ENCODE peak calls at places on chromosome 2, in five cellular contexts. F is neuronal stem cell, V is H9, X is H1, M is trophoblast cell. Q is an unnamed sample.

GRCh38 chr2:62774555-62775366 is 69.2 kb downstream of the EHBP1 start:
- DNase-seq in F (peak), V (no peak), X (no peak), M (peak), Q (peak)

GRCh38 chr2:68428132-68428531 is 39.0 kb downstream of the FBXO48 start:
- DNase-seq in F (no peak), V (no peak), X (no peak), M (no peak), Q (no peak)

GRCh38 chr2:217685255-217685605 is 317.6 kb downstream of the TNS1 start:
- DNase-seq in F (no peak), V (no peak), X (no peak), M (peak), Q (peak)

GRCh38 chr2:80304522-80304878 is at the start of gene LRRTM1:
- DNase-seq in F (no peak), V (no peak), X (no peak), M (no peak), Q (no peak)

GRCh38 chr2:12131975-12132374 is 385.5 kb downstream of the LPIN1 start:
- DNase-seq in F (no peak), V (no peak), X (no peak), M (no peak), Q (peak)

GRCh38 chr2:101125374-101125773 is 25.8 kb downstream of the TBC1D8 start:
- DNase-seq in F (no peak), V (no peak), X (no peak), M (peak), Q (peak)

GRCh38 chr2:43368483-43369385 is 142.3 kb upstream of the ZFP36L2 start:
- DNase-seq in F (no peak), V (no peak), X (no peak), M (no peak), Q (no peak)

GRCh38 chr2:238238311-238238765 is 1.5 kb downstream of the HES6 start:
- DNase-seq in F (no peak), V (no peak), X (no peak), M (no peak), Q (no peak)

GRCh38 chr2:144277622-144278354 is 242.1 kb downstream of the ZEB2 start:
- DNase-seq in F (no peak), V (no peak), X (no peak), M (no peak), Q (no peak)

GRCh38 chr2:9138507-9139085 is 68.0 kb upstream of the ASAP2 start:
- DNase-seq in F (peak), V (peak), X (no peak), M (no peak), Q (peak)

GRCh38 chr2:30177861-30178465 is 31.2 kb downstream of the YPEL5 start:
- DNase-seq in F (no peak), V (no peak), X (no peak), M (no peak), Q (no peak)

GRCh38 chr2:234879671-234880455 is 72.0 kb upstream of the SH3BP4 start:
- DNase-seq in F (no peak), V (peak), X (no peak), M (no peak), Q (peak)

GRCh38 chr2:6359964-6360363 is 505.7 kb downstream of the CMPK2 start:
- DNase-seq in F (no peak), V (no peak), X (no peak), M (no peak), Q (no peak)

GRCh38 chr2:127355407-127356008 is 32.3 kb downstream of the MAP3K2 start:
- DNase-seq in F (no peak), V (no peak), X (no peak), M (peak), Q (peak)

GRCh38 chr2:186559370-186559769 is 30.5 kb upstream of the ITGAV start:
- DNase-seq in F (no peak), V (no peak), X (no peak), M (no peak), Q (no peak)

GRCh38 chr2:194564422-194564821 is 1092.6 kb upstream of the SLC39A10 start:
- DNase-seq in F (no peak), V (no peak), X (no peak), M (no peak), Q (no peak)

GRCh38 chr2:12050381-12050780 is 303.9 kb downstream of the LPIN1 start:
- DNase-seq in F (no peak), V (no peak), X (no peak), M (no peak), Q (peak)

GRCh38 chr2:199946836-199947235 is 8.5 kb downstream of the TYW5 start:
- DNase-seq in F (no peak), V (no peak), X (no peak), M (no peak), Q (no peak)

GRCh38 chr2:96138146-96139145 is at the start of gene ASTL:
- DNase-seq in F (no peak), V (peak), X (peak), M (peak), Q (peak)

GRCh38 chr2:224843141-224843540 is 127.0 kb upstream of the CCDC195 start:
- DNase-seq in F (no peak), V (no peak), X (no peak), M (no peak), Q (peak)

GRCh38 chr2:1628893-1629292 is 115.4 kb downstream of the PXDN start:
- DNase-seq in F (no peak), V (no peak), X (no peak), M (no peak), Q (peak)
- H2BK12ac ChIP-seq in F (no peak), V (no peak), X (no peak), M (no peak), Q (no peak)

DNA sequence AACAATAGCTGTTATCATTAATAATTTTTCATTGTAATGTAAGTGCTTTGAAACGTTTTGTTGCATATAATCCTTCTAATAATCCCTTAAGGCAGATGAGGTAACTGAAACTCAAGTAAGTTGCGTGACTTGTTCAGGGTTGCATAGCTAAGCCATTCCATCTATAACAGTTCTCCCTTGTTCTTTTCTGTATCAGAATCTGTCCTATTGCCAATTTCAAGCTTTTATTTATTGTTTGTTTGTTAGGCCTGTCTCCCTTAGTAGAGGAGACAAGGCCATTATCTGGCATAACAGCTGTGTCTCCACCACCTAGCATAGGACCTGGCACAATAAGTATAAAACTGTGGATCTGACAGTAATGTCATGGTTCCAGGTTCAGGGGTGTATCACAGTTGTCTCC is 19.4 kb downstream of the BABAM2 start:
- DNase-seq in F (no peak), V (no peak), X (no peak), M (no peak), Q (no peak)
- H2BK12ac ChIP-seq in F (no peak), V (no peak), X (no peak), M (no peak), Q (no peak)

GRCh38 chr2:19416083-19416482 is 57.7 kb upstream of the OSR1 start:
- DNase-seq in F (no peak), V (no peak), X (no peak), M (no peak), Q (no peak)
- H2BK12ac ChIP-seq in F (no peak), V (no peak), X (no peak), M (no peak), Q (no peak)

DNA sequence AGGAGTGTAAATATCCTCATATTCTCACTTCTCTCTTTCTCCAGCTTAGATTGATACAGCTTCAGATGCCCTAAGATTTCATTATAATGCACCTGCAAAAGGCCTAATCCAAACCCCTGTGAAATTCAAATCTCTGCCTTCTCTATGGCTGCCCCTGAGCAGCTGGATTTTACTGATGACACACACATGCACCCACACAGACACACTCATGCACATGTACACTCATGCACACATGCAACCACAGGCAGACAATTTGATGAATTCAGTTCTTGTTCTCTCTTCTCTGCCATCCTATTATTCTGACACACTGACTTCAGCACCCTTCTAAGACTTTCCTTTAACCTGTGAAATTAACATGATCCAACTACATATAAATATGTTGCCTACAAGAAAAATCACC is 563.2 kb downstream of the RNF144A start:
- DNase-seq in F (no peak), V (no peak), X (no peak), M (no peak), Q (no peak)
- H2BK12ac ChIP-seq in F (no peak), V (no peak), X (no peak), M (no peak), Q (no peak)

GRCh38 chr2:219523031-219523671 is 8.9 kb downstream of the ASIC4 start:
- DNase-seq in F (no peak), V (peak), X (no peak), M (no peak), Q (no peak)
- H2BK12ac ChIP-seq in F (no peak), V (no peak), X (peak), M (no peak), Q (peak)

DNA sequence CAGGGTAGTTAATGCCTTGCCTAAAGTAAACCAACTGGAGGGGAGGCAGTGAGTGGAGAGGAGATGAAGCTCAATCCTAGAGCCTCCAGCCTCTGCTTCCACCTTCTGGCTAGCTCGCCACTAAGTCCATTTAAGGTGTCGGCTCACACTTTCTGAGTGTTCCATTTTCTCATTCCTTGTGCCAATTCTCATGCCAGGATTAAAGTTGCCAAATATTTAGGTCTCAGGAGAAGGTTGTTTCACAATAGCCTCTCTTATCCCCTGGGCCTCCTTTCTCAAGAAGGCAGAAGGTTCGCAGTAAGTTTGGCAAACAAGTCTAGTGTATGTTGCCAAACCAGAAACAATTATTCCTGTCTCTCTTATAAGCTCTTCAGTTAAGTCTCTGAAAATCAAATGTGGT is 57.2 kb downstream of the TACR1 start:
- DNase-seq in F (no peak), V (no peak), X (no peak), M (no peak), Q (no peak)
- H2BK12ac ChIP-seq in F (no peak), V (no peak), X (no peak), M (no peak), Q (peak)

GRCh38 chr2:226797289-226797988 is 2.2 kb downstream of the IRS1 start:
- DNase-seq in F (no peak), V (peak), X (no peak), M (no peak), Q (no peak)
- H2BK12ac ChIP-seq in F (peak), V (no peak), X (peak), M (no peak), Q (peak)